ENCODE peak calls at places on chromosomes 7 and 10, in eight cellular contexts. One of them, this sample, is unnamed.

GRCh38 chr7:64951250-64951848 is 39.5 kb downstream of the ZNF117 start:
- DNase-seq in SJSA1: no peak
- DNase-seq in CD8-positive, alpha-beta T cell: no peak
- DNase-seq in lower leg skin: no peak
- DNase-seq in cardiac fibroblast: peak; percentile 66
- DNase-seq in adrenal gland: no peak
- DNase-seq in AG10803: peak; percentile 44
- DNase-seq in PC-3: peak; percentile 74
- DNase-seq in this sample: no peak

GRCh38 chr7:76009672-76010600 is 15.5 kb upstream of the TMEM120A start:
- DNase-seq in SJSA1: no peak
- DNase-seq in CD8-positive, alpha-beta T cell: no peak
- DNase-seq in lower leg skin: no peak
- DNase-seq in cardiac fibroblast: no peak
- DNase-seq in adrenal gland: no peak
- DNase-seq in AG10803: no peak
- DNase-seq in PC-3: no peak
- DNase-seq in this sample: no peak

GRCh38 chr7:24730018-24730369 is 27.3 kb downstream of the GSDME start:
- DNase-seq in SJSA1: no peak
- DNase-seq in CD8-positive, alpha-beta T cell: no peak
- DNase-seq in lower leg skin: no peak
- DNase-seq in cardiac fibroblast: no peak
- DNase-seq in adrenal gland: no peak
- DNase-seq in AG10803: no peak
- DNase-seq in PC-3: no peak
- DNase-seq in this sample: no peak

GRCh38 chr10:95308389-95309302 is 17.8 kb upstream of the PDLIM1 start:
- DNase-seq in SJSA1: peak; percentile 98
- DNase-seq in CD8-positive, alpha-beta T cell: no peak
- DNase-seq in lower leg skin: peak; percentile 77
- DNase-seq in cardiac fibroblast: peak; percentile 98
- DNase-seq in adrenal gland: peak; percentile 92
- DNase-seq in AG10803: peak; percentile 98
- DNase-seq in PC-3: peak; percentile 97
- DNase-seq in this sample: peak; percentile 96

GRCh38 chr7:98870071-98870651 is 347 bp upstream of the TMEM130 start:
- DNase-seq in SJSA1: peak; percentile 82
- DNase-seq in CD8-positive, alpha-beta T cell: peak; percentile 62
- DNase-seq in lower leg skin: no peak
- DNase-seq in cardiac fibroblast: peak; percentile 43
- DNase-seq in adrenal gland: peak; percentile 85
- DNase-seq in AG10803: peak; percentile 39
- DNase-seq in PC-3: peak; percentile 27
- DNase-seq in this sample: peak; percentile 35

GRCh38 chr7:79964463-79964862 is 170.2 kb upstream of the GNAI1 start:
- DNase-seq in SJSA1: no peak
- DNase-seq in CD8-positive, alpha-beta T cell: no peak
- DNase-seq in lower leg skin: no peak
- DNase-seq in cardiac fibroblast: no peak
- DNase-seq in adrenal gland: no peak
- DNase-seq in AG10803: no peak
- DNase-seq in PC-3: no peak
- DNase-seq in this sample: no peak

GRCh38 chr7:113383638-113384037 is 265.3 kb upstream of the SMIM30 start:
- DNase-seq in SJSA1: no peak
- DNase-seq in CD8-positive, alpha-beta T cell: no peak
- DNase-seq in lower leg skin: no peak
- DNase-seq in cardiac fibroblast: no peak
- DNase-seq in adrenal gland: no peak
- DNase-seq in AG10803: no peak
- DNase-seq in PC-3: no peak
- DNase-seq in this sample: no peak

GRCh38 chr10:133327651-133328357 is 8.9 kb downstream of the CALY start:
- DNase-seq in SJSA1: no peak
- DNase-seq in CD8-positive, alpha-beta T cell: no peak
- DNase-seq in lower leg skin: no peak
- DNase-seq in cardiac fibroblast: no peak
- DNase-seq in adrenal gland: peak; percentile 80
- DNase-seq in AG10803: no peak
- DNase-seq in PC-3: peak; percentile 13
- DNase-seq in this sample: no peak

GRCh38 chr7:90401989-90402388 is 1.3 kb upstream of the CLDN12 start:
- DNase-seq in SJSA1: no peak
- DNase-seq in CD8-positive, alpha-beta T cell: no peak
- DNase-seq in lower leg skin: no peak
- DNase-seq in cardiac fibroblast: peak; percentile 34
- DNase-seq in adrenal gland: peak; percentile 81
- DNase-seq in AG10803: peak; percentile 42
- DNase-seq in PC-3: no peak
- DNase-seq in this sample: peak; percentile 13

GRCh38 chr7:137592232-137592896 is 248.8 kb upstream of the PTN start:
- DNase-seq in SJSA1: peak; percentile 73
- DNase-seq in CD8-positive, alpha-beta T cell: no peak
- DNase-seq in lower leg skin: peak; percentile 15
- DNase-seq in cardiac fibroblast: peak; percentile 88
- DNase-seq in adrenal gland: peak; percentile 78
- DNase-seq in AG10803: peak; percentile 77
- DNase-seq in PC-3: peak; percentile 85
- DNase-seq in this sample: peak; percentile 46

GRCh38 chr10:92972066-92972870 is 88.3 kb upstream of the CYP26C1 start:
- DNase-seq in SJSA1: peak; percentile 84
- DNase-seq in CD8-positive, alpha-beta T cell: no peak
- DNase-seq in lower leg skin: no peak
- DNase-seq in cardiac fibroblast: peak; percentile 66
- DNase-seq in adrenal gland: peak; percentile 69
- DNase-seq in AG10803: peak; percentile 80
- DNase-seq in PC-3: peak; percentile 79
- DNase-seq in this sample: peak; percentile 39

GRCh38 chr7:23873306-23873705 is 163.3 kb downstream of the STK31 start:
- DNase-seq in SJSA1: no peak
- DNase-seq in CD8-positive, alpha-beta T cell: no peak
- DNase-seq in lower leg skin: no peak
- DNase-seq in cardiac fibroblast: no peak
- DNase-seq in adrenal gland: no peak
- DNase-seq in AG10803: no peak
- DNase-seq in PC-3: no peak
- DNase-seq in this sample: no peak

GRCh38 chr10:78039743-78040142 is 6.1 kb downstream of the RPS24 start:
- DNase-seq in SJSA1: no peak
- DNase-seq in CD8-positive, alpha-beta T cell: no peak
- DNase-seq in lower leg skin: no peak
- DNase-seq in cardiac fibroblast: no peak
- DNase-seq in adrenal gland: no peak
- DNase-seq in AG10803: no peak
- DNase-seq in PC-3: no peak
- DNase-seq in this sample: no peak

GRCh38 chr10:12194752-12195271 is 879 bp downstream of the NUDT5 start:
- DNase-seq in SJSA1: peak; percentile 48
- DNase-seq in CD8-positive, alpha-beta T cell: peak; percentile 26
- DNase-seq in lower leg skin: peak; percentile 31
- DNase-seq in cardiac fibroblast: peak; percentile 46
- DNase-seq in adrenal gland: peak; percentile 72
- DNase-seq in AG10803: peak; percentile 37
- DNase-seq in PC-3: peak; percentile 1
- DNase-seq in this sample: peak; percentile 59

GRCh38 chr10:97718659-97719142 is 5.2 kb downstream of the MARVELD1 start:
- DNase-seq in SJSA1: no peak
- DNase-seq in CD8-positive, alpha-beta T cell: no peak
- DNase-seq in lower leg skin: peak; percentile 89
- DNase-seq in cardiac fibroblast: peak; percentile 59
- DNase-seq in adrenal gland: peak; percentile 69
- DNase-seq in AG10803: peak; percentile 62
- DNase-seq in PC-3: peak; percentile 95
- DNase-seq in this sample: no peak

GRCh38 chr10:5743736-5744135 is 59.1 kb downstream of the TASOR2 start:
- DNase-seq in SJSA1: no peak
- DNase-seq in CD8-positive, alpha-beta T cell: no peak
- DNase-seq in lower leg skin: no peak
- DNase-seq in cardiac fibroblast: no peak
- DNase-seq in adrenal gland: no peak
- DNase-seq in AG10803: no peak
- DNase-seq in PC-3: no peak
- DNase-seq in this sample: no peak

GRCh38 chr7:116083791-116084190 is 53.2 kb upstream of the TFEC start:
- DNase-seq in SJSA1: no peak
- DNase-seq in CD8-positive, alpha-beta T cell: no peak
- DNase-seq in lower leg skin: no peak
- DNase-seq in cardiac fibroblast: no peak
- DNase-seq in adrenal gland: no peak
- DNase-seq in AG10803: no peak
- DNase-seq in PC-3: no peak
- DNase-seq in this sample: no peak

GRCh38 chr10:34024708-34025425 is 690.4 kb upstream of the NRP1 start:
- DNase-seq in SJSA1: no peak
- DNase-seq in CD8-positive, alpha-beta T cell: no peak
- DNase-seq in lower leg skin: peak; percentile 25
- DNase-seq in cardiac fibroblast: peak; percentile 37
- DNase-seq in adrenal gland: no peak
- DNase-seq in AG10803: no peak
- DNase-seq in PC-3: peak; percentile 70
- DNase-seq in this sample: peak; percentile 51

GRCh38 chr7:77409739-77410545 is 6.2 kb downstream of the GSAP start:
- DNase-seq in SJSA1: no peak
- DNase-seq in CD8-positive, alpha-beta T cell: no peak
- DNase-seq in lower leg skin: no peak
- DNase-seq in cardiac fibroblast: peak; percentile 81
- DNase-seq in adrenal gland: no peak
- DNase-seq in AG10803: peak; percentile 92
- DNase-seq in PC-3: peak; percentile 81
- DNase-seq in this sample: peak; percentile 10

GRCh38 chr10:5234106-5234877 is 37.7 kb downstream of the AKR1C4 start:
- DNase-seq in SJSA1: no peak
- DNase-seq in CD8-positive, alpha-beta T cell: no peak
- DNase-seq in lower leg skin: peak; percentile 55
- DNase-seq in cardiac fibroblast: peak; percentile 81
- DNase-seq in adrenal gland: peak; percentile 59
- DNase-seq in AG10803: peak; percentile 73
- DNase-seq in PC-3: peak; percentile 67
- DNase-seq in this sample: peak; percentile 74

GRCh38 chr7:5428470-5429252 is 5.0 kb upstream of the TNRC18 start:
- DNase-seq in SJSA1: no peak
- DNase-seq in CD8-positive, alpha-beta T cell: no peak
- DNase-seq in lower leg skin: peak; percentile 85
- DNase-seq in cardiac fibroblast: peak; percentile 88
- DNase-seq in adrenal gland: peak; percentile 90
- DNase-seq in AG10803: peak; percentile 90
- DNase-seq in PC-3: peak; percentile 65
- DNase-seq in this sample: peak; percentile 85

GRCh38 chr7:123979876-123980275 is 53.0 kb downstream of the TMEM229A start:
- DNase-seq in SJSA1: no peak
- DNase-seq in CD8-positive, alpha-beta T cell: no peak
- DNase-seq in lower leg skin: no peak
- DNase-seq in cardiac fibroblast: peak; percentile 79
- DNase-seq in adrenal gland: no peak
- DNase-seq in AG10803: no peak
- DNase-seq in PC-3: peak; percentile 60
- DNase-seq in this sample: peak; percentile 61

GRCh38 chr10:43123361-43124093 is 14.7 kb upstream of the CSGALNACT2 start:
- DNase-seq in SJSA1: peak; percentile 29
- DNase-seq in CD8-positive, alpha-beta T cell: no peak
- DNase-seq in lower leg skin: no peak
- DNase-seq in cardiac fibroblast: no peak
- DNase-seq in adrenal gland: peak; percentile 43
- DNase-seq in AG10803: no peak
- DNase-seq in PC-3: no peak
- DNase-seq in this sample: no peak

GRCh38 chr7:143882611-143883078 is 19.3 kb downstream of the TCAF1 start:
- DNase-seq in SJSA1: no peak
- DNase-seq in CD8-positive, alpha-beta T cell: no peak
- DNase-seq in lower leg skin: no peak
- DNase-seq in cardiac fibroblast: peak; percentile 78
- DNase-seq in adrenal gland: peak; percentile 83
- DNase-seq in AG10803: peak; percentile 48
- DNase-seq in PC-3: no peak
- DNase-seq in this sample: peak; percentile 73

GRCh38 chr10:34292178-34292565 is 522.9 kb downstream of the PARD3 start:
- DNase-seq in SJSA1: no peak
- DNase-seq in CD8-positive, alpha-beta T cell: no peak
- DNase-seq in lower leg skin: no peak
- DNase-seq in cardiac fibroblast: peak; percentile 49
- DNase-seq in adrenal gland: no peak
- DNase-seq in AG10803: no peak
- DNase-seq in PC-3: no peak
- DNase-seq in this sample: no peak

GRCh38 chr10:47438857-47439474 is 44.9 kb downstream of the ANXA8 start:
- DNase-seq in SJSA1: peak; percentile 57
- DNase-seq in CD8-positive, alpha-beta T cell: no peak
- DNase-seq in lower leg skin: peak; percentile 14
- DNase-seq in cardiac fibroblast: peak; percentile 84
- DNase-seq in adrenal gland: peak; percentile 71
- DNase-seq in AG10803: peak; percentile 68
- DNase-seq in PC-3: peak; percentile 79
- DNase-seq in this sample: no peak
- H3K4me3 ChIP-seq in SJSA1: no peak overlapping the region
- H3K4me3 ChIP-seq in CD8-positive, alpha-beta T cell: no peak overlapping the region
- H3K4me3 ChIP-seq in lower leg skin: no peak overlapping the region
- H3K4me3 ChIP-seq in cardiac fibroblast: no peak overlapping the region
- H3K4me3 ChIP-seq in adrenal gland: no peak overlapping the region
- H3K4me3 ChIP-seq in AG10803: no peak overlapping the region
- H3K4me3 ChIP-seq in PC-3: no peak overlapping the region
- H3K4me3 ChIP-seq in this sample: no peak overlapping the region

GRCh38 chr10:124100124-124100523 is 6.7 kb upstream of the CHST15 start:
- DNase-seq in SJSA1: no peak
- DNase-seq in CD8-positive, alpha-beta T cell: no peak
- DNase-seq in lower leg skin: no peak
- DNase-seq in cardiac fibroblast: no peak
- DNase-seq in adrenal gland: no peak
- DNase-seq in AG10803: no peak
- DNase-seq in PC-3: no peak
- DNase-seq in this sample: no peak
- H3K4me3 ChIP-seq in SJSA1: no peak overlapping the region
- H3K4me3 ChIP-seq in CD8-positive, alpha-beta T cell: no peak overlapping the region
- H3K4me3 ChIP-seq in lower leg skin: no peak overlapping the region
- H3K4me3 ChIP-seq in cardiac fibroblast: no peak overlapping the region
- H3K4me3 ChIP-seq in adrenal gland: no peak overlapping the region
- H3K4me3 ChIP-seq in AG10803: no peak overlapping the region
- H3K4me3 ChIP-seq in PC-3: no peak overlapping the region
- H3K4me3 ChIP-seq in this sample: no peak overlapping the region

GRCh38 chr10:118298787-118299186 is 43.3 kb downstream of the FAM204A start:
- DNase-seq in SJSA1: no peak
- DNase-seq in CD8-positive, alpha-beta T cell: no peak
- DNase-seq in lower leg skin: no peak
- DNase-seq in cardiac fibroblast: no peak
- DNase-seq in adrenal gland: no peak
- DNase-seq in AG10803: no peak
- DNase-seq in PC-3: no peak
- DNase-seq in this sample: no peak
- H3K4me3 ChIP-seq in SJSA1: no peak overlapping the region
- H3K4me3 ChIP-seq in CD8-positive, alpha-beta T cell: no peak overlapping the region
- H3K4me3 ChIP-seq in lower leg skin: no peak overlapping the region
- H3K4me3 ChIP-seq in cardiac fibroblast: no peak overlapping the region
- H3K4me3 ChIP-seq in adrenal gland: no peak overlapping the region
- H3K4me3 ChIP-seq in AG10803: no peak overlapping the region
- H3K4me3 ChIP-seq in PC-3: no peak overlapping the region
- H3K4me3 ChIP-seq in this sample: no peak overlapping the region

DNA sequence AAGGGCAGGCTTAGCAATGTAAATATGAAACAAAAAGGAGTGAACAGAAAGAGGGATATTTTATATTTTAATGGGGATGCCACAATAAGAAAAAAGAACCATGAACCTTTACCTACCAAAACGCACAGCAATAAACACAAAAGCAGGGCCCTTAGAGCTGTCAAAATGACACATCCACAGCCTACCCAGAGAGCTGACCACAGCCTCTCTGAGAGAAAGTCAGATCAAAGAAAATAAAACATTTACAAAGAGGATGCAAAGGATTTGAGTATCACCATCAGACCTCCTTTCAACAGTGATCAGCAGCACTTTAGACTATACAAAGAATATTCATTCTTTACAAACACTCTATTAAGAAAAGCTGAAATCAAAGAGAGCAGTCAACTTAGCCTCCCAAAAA is 52.9 kb downstream of the ERCC6 start:
- DNase-seq in SJSA1: no peak
- DNase-seq in CD8-positive, alpha-beta T cell: no peak
- DNase-seq in lower leg skin: no peak
- DNase-seq in cardiac fibroblast: no peak
- DNase-seq in adrenal gland: no peak
- DNase-seq in AG10803: no peak
- DNase-seq in PC-3: no peak
- DNase-seq in this sample: no peak
- H3K4me3 ChIP-seq in SJSA1: no peak overlapping the region
- H3K4me3 ChIP-seq in CD8-positive, alpha-beta T cell: no peak overlapping the region
- H3K4me3 ChIP-seq in lower leg skin: no peak overlapping the region
- H3K4me3 ChIP-seq in cardiac fibroblast: no peak overlapping the region
- H3K4me3 ChIP-seq in adrenal gland: no peak overlapping the region
- H3K4me3 ChIP-seq in AG10803: no peak overlapping the region
- H3K4me3 ChIP-seq in PC-3: no peak overlapping the region
- H3K4me3 ChIP-seq in this sample: no peak overlapping the region